ENCODE peak calls at places on chromosomes 16 and 17, in eight cellular contexts. P is mesendoderm; M is hypothalamus; F is NCI-H1048; Q is activated naive CD8-positive, alpha-beta T cell treated with anti-CD3 and anti-CD28 coated beads, Interleukin-2, amount 50 U/mL, for 24 hours; L is pancreas; K is activated CD4-positive, alpha-beta memory T cell treated with anti-CD3 and anti-CD28 coated beads, Interleukin-2, amount 10 ng/mL, durations not matched to agents 7 days and 5 days; T is heart right ventricle. I is an unnamed sample.

GRCh38 chr17:29784661-29785060 is 145.4 kb downstream of the SSH2 start:
- DNase-seq in P (peak), M (no peak), F (no peak), Q (no peak), L (no peak), K (no peak), T (no peak), I (no peak)

GRCh38 chr17:59332890-59333377 is 1.5 kb downstream of the YPEL2 start:
- DNase-seq in P (no peak), M (no peak), F (no peak), Q (peak), L (peak), K (no peak), T (peak), I (peak)

GRCh38 chr16:27242398-27242797 is 26.2 kb downstream of the NSMCE1 start:
- DNase-seq in P (no peak), M (no peak), F (no peak), Q (no peak), L (no peak), K (no peak), T (no peak), I (no peak)

GRCh38 chr16:85535352-85536072 is 77.6 kb upstream of the GSE1 start:
- DNase-seq in P (peak), M (no peak), F (no peak), Q (no peak), L (peak), K (no peak), T (no peak), I (no peak)

GRCh38 chr16:11034005-11034404 is 89.6 kb downstream of the CLEC16A start:
- DNase-seq in P (no peak), M (no peak), F (no peak), Q (no peak), L (no peak), K (no peak), T (peak), I (no peak)

GRCh38 chr16:15482068-15482747 is 47.8 kb downstream of the BMERB1 start:
- DNase-seq in P (peak), M (no peak), F (no peak), Q (peak), L (peak), K (peak), T (peak), I (no peak)

GRCh38 chr16:87392823-87393679 is 915 bp downstream of the MAP1LC3B start:
- DNase-seq in P (peak), M (peak), F (no peak), Q (peak), L (peak), K (peak), T (no peak), I (peak)

GRCh38 chr17:28610372-28610771 is 3.6 kb downstream of the RSKR start:
- DNase-seq in P (no peak), M (no peak), F (no peak), Q (no peak), L (no peak), K (no peak), T (no peak), I (no peak)

GRCh38 chr17:15516150-15516549 is 47.1 kb downstream of the TVP23C start:
- DNase-seq in P (no peak), M (no peak), F (no peak), Q (no peak), L (no peak), K (no peak), T (no peak), I (no peak)

GRCh38 chr17:17067277-17067676 is 25.0 kb downstream of the MPRIP start:
- DNase-seq in P (peak), M (no peak), F (no peak), Q (no peak), L (no peak), K (no peak), T (no peak), I (peak)

GRCh38 chr17:60720763-60721531 is 43.3 kb downstream of the BCAS3 start:
- DNase-seq in P (peak), M (peak), F (peak), Q (peak), L (peak), K (peak), T (peak), I (no peak)

GRCh38 chr16:70267516-70267915 is 15.8 kb upstream of the EXOSC6 start:
- DNase-seq in P (peak), M (no peak), F (no peak), Q (no peak), L (no peak), K (no peak), T (no peak), I (no peak)

GRCh38 chr16:3456374-3456773 is 12.9 kb downstream of the NAA60 start:
- DNase-seq in P (no peak), M (peak), F (no peak), Q (no peak), L (no peak), K (no peak), T (peak), I (no peak)

GRCh38 chr16:9957002-9957401 is 225.2 kb downstream of the GRIN2A start:
- DNase-seq in P (peak), M (no peak), F (no peak), Q (no peak), L (no peak), K (no peak), T (no peak), I (no peak)

GRCh38 chr17:76268015-76268749 is 3.0 kb downstream of the UBALD2 start:
- DNase-seq in P (peak), M (peak), F (no peak), Q (peak), L (no peak), K (peak), T (peak), I (peak)

GRCh38 chr16:57786632-57787518 is 15.4 kb downstream of the KIFC3 start:
- DNase-seq in P (no peak), M (no peak), F (no peak), Q (no peak), L (no peak), K (no peak), T (peak), I (no peak)

GRCh38 chr17:69712801-69713311 is 298.4 kb downstream of the MAP2K6 start:
- DNase-seq in P (no peak), M (no peak), F (no peak), Q (no peak), L (no peak), K (no peak), T (no peak), I (no peak)

GRCh38 chr17:69335018-69335417 is 8.1 kb upstream of the ABCA5 start:
- DNase-seq in P (peak), M (no peak), F (no peak), Q (no peak), L (no peak), K (no peak), T (no peak), I (no peak)

GRCh38 chr17:75338335-75338734 is 49.1 kb upstream of the SLC25A19 start:
- DNase-seq in P (no peak), M (no peak), F (no peak), Q (no peak), L (no peak), K (no peak), T (no peak), I (no peak)

GRCh38 chr17:74211141-74211928 is 2.0 kb upstream of the TTYH2 start:
- DNase-seq in P (peak), M (no peak), F (no peak), Q (peak), L (no peak), K (no peak), T (no peak), I (no peak)

GRCh38 chr16:49559242-49559641 is 185.6 kb downstream of the C16orf78 start:
- DNase-seq in P (peak), M (no peak), F (no peak), Q (no peak), L (no peak), K (no peak), T (no peak), I (no peak)

GRCh38 chr17:16491703-16492612 is at the start of gene LRRC75A:
- DNase-seq in P (peak), M (peak), F (peak), Q (peak), L (peak), K (peak), T (peak), I (peak)

GRCh38 chr17:77371117-77371887 is 230.5 kb downstream of the SEC14L1 start:
- DNase-seq in P (no peak), M (no peak), F (no peak), Q (no peak), L (no peak), K (no peak), T (no peak), I (peak)

GRCh38 chr16:85564277-85565051 is 48.7 kb upstream of the GSE1 start:
- DNase-seq in P (no peak), M (no peak), F (no peak), Q (peak), L (no peak), K (peak), T (no peak), I (no peak)

GRCh38 chr17:38613981-38614779 is 8.4 kb upstream of the SRCIN1 start:
- DNase-seq in P (no peak), M (no peak), F (no peak), Q (no peak), L (no peak), K (no peak), T (no peak), I (no peak)

GRCh38 chr17:51035436-51035835 is 85.2 kb downstream of the SPAG9 start:
- DNase-seq in P (peak), M (peak), F (peak), Q (no peak), L (no peak), K (no peak), T (no peak), I (no peak)

GRCh38 chr16:77574867-77575619 is 140.2 kb upstream of the ADAMTS18 start:
- DNase-seq in P (no peak), M (no peak), F (no peak), Q (no peak), L (no peak), K (no peak), T (peak), I (no peak)

GRCh38 chr16:88376053-88376834 is 6.5 kb upstream of the ZNF469 start:
- DNase-seq in P (no peak), M (peak), F (no peak), Q (no peak), L (no peak), K (no peak), T (no peak), I (peak)

GRCh38 chr17:81510798-81511549 is 1.6 kb downstream of the ACTG1 start:
- DNase-seq in P (no peak), M (no peak), F (no peak), Q (no peak), L (no peak), K (peak), T (no peak), I (peak)

GRCh38 chr17:46002311-46002972 is 3.4 kb downstream of the STH start:
- DNase-seq in P (peak), M (peak), F (peak), Q (peak), L (peak), K (peak), T (peak), I (peak)

GRCh38 chr17:80698297-80698696 is 153.7 kb downstream of the RPTOR start:
- DNase-seq in P (no peak), M (no peak), F (no peak), Q (no peak), L (no peak), K (no peak), T (no peak), I (no peak)

GRCh38 chr17:48791128-48792032 is 25.6 kb downstream of the TTLL6 start:
- DNase-seq in P (peak), M (peak), F (no peak), Q (peak), L (peak), K (no peak), T (peak), I (no peak)

GRCh38 chr17:44146375-44147346 is 4.9 kb downstream of the HROB start:
- DNase-seq in P (peak), M (no peak), F (no peak), Q (no peak), L (no peak), K (no peak), T (peak), I (no peak)

GRCh38 chr16:89658221-89658879 is 714 bp downstream of the SPATA33 start:
- DNase-seq in P (peak), M (no peak), F (no peak), Q (peak), L (no peak), K (peak), T (no peak), I (peak)

GRCh38 chr16:77043076-77043475 is 147.9 kb upstream of the MON1B start:
- DNase-seq in P (peak), M (no peak), F (no peak), Q (no peak), L (no peak), K (no peak), T (no peak), I (no peak)

GRCh38 chr17:70447588-70447987 is 278.3 kb downstream of the KCNJ2 start:
- DNase-seq in P (no peak), M (no peak), F (no peak), Q (no peak), L (no peak), K (no peak), T (no peak), I (no peak)

GRCh38 chr17:61494325-61495160 is 42.3 kb downstream of the TBX4 start:
- DNase-seq in P (peak), M (no peak), F (no peak), Q (no peak), L (no peak), K (no peak), T (no peak), I (no peak)

I was measured in spleen.